ENCODE peak calls at places on chromosomes 11 and 22, in five cellular contexts. V is osteocyte, B is WTC11, T is NB4, E is Panc1. H is an unnamed sample.

GRCh38 chr22:43883012-43883661 is 8.7 kb downstream of the PNPLA5 start:
- DNase-seq in V (no peak), B (peak; percentile 78), T (peak; percentile 79), E (peak; percentile 41), H (peak; percentile 52)

GRCh38 chr11:118051611-118052461 is 25.0 kb upstream of the TMPRSS4 start:
- DNase-seq in V (peak; percentile 46), B (no peak), T (peak; percentile 48), E (no peak), H (no peak)

GRCh38 chr11:70230151-70230839 is 27.2 kb downstream of the FADD start:
- DNase-seq in V (no peak), B (no peak), T (no peak), E (no peak), H (no peak)

GRCh38 chr11:129737535-129738230 is 78.0 kb upstream of the TMEM45B start:
- DNase-seq in V (peak; percentile 48), B (no peak), T (no peak), E (no peak), H (no peak)

GRCh38 chr11:66316849-66317251 is at the start of gene CD248:
- DNase-seq in V (no peak), B (peak; percentile 59), T (peak; percentile 87), E (no peak), H (no peak)

GRCh38 chr22:49515486-49515885 is 312.2 kb downstream of the BRD1 start:
- DNase-seq in V (no peak), B (no peak), T (peak; percentile 94), E (no peak), H (no peak)

GRCh38 chr11:100932474-100933100 is 197.0 kb downstream of the PGR start:
- DNase-seq in V (no peak), B (no peak), T (peak; percentile 16), E (no peak), H (no peak)

GRCh38 chr11:2525941-2526807 is 81.4 kb downstream of the KCNQ1 start:
- DNase-seq in V (peak; percentile 80), B (peak; percentile 4), T (no peak), E (no peak), H (peak; percentile 7)

GRCh38 chr22:31678748-31679147 is 16.7 kb upstream of the PISD start:
- DNase-seq in V (no peak), B (no peak), T (no peak), E (no peak), H (no peak)

GRCh38 chr22:46432164-46433068 is 96.9 kb downstream of the TRMU start:
- DNase-seq in V (no peak), B (no peak), T (no peak), E (no peak), H (no peak)

GRCh38 chr11:66579017-66579606 is 10.7 kb upstream of the CTSF start:
- DNase-seq in V (peak; percentile 93), B (peak; percentile 88), T (peak; percentile 77), E (no peak), H (peak; percentile 81)

GRCh38 chr11:113957016-113957415 is 17.9 kb upstream of the HTR3A start:
- DNase-seq in V (no peak), B (no peak), T (no peak), E (no peak), H (no peak)

GRCh38 chr22:46287873-46288751 is 8.6 kb upstream of the GTSE1 start:
- DNase-seq in V (no peak), B (no peak), T (peak; percentile 88), E (no peak), H (no peak)

GRCh38 chr11:78840623-78841022 is 266.0 kb upstream of the NARS2 start:
- DNase-seq in V (no peak), B (no peak), T (no peak), E (no peak), H (no peak)

GRCh38 chr22:38963872-38964271 is 6.5 kb downstream of the APOBEC3A start:
- DNase-seq in V (no peak), B (no peak), T (no peak), E (no peak), H (no peak)

GRCh38 chr11:121012091-121012490 is 11.8 kb upstream of the TBCEL start:
- DNase-seq in V (no peak), B (no peak), T (no peak), E (no peak), H (no peak)

GRCh38 chr11:35145249-35145648 is 6.3 kb downstream of the CD44 start:
- DNase-seq in V (no peak), B (no peak), T (peak; percentile 74), E (no peak), H (no peak)

GRCh38 chr22:49826603-49827306 is 918 bp downstream of the BRD1 start:
- DNase-seq in V (no peak), B (no peak), T (peak; percentile 57), E (no peak), H (no peak)

GRCh38 chr11:70476669-70477068 is 78.3 kb downstream of the CTTN start:
- DNase-seq in V (no peak), B (no peak), T (no peak), E (no peak), H (no peak)

GRCh38 chr11:86688398-86689179 is 16.2 kb upstream of the ME3 start:
- DNase-seq in V (no peak), B (no peak), T (peak; percentile 36), E (no peak), H (no peak)

GRCh38 chr11:73193251-73194033 is 24.6 kb upstream of the P2RY2 start:
- DNase-seq in V (no peak), B (peak; percentile 9), T (no peak), E (no peak), H (no peak)

GRCh38 chr22:22593250-22593649 is 34.2 kb upstream of the PRAME start:
- DNase-seq in V (no peak), B (no peak), T (no peak), E (no peak), H (no peak)

GRCh38 chr11:64526795-64527194 is 64.2 kb upstream of the SLC22A12 start:
- DNase-seq in V (no peak), B (no peak), T (no peak), E (no peak), H (no peak)

DNA sequence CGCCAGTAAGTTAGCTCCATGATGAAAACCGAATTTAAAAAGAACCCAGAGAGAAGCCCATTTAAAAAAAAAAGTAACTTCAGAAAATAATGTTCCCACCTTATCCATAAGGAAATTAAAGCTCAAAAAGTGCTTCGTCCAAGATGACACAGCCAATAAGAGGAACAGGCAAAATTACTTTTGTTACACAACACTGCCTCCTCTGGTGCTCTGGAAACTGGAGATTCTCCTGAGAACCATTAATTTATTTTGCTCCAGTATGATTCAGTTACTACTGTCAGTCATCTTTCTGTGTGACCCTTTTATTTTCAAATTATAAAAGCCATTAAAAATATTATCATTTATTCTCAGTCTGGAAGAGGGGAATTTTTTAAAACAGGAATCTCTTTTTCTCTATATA is 2.0 kb downstream of the IFT27 start:
- DNase-seq in V (no peak), B (no peak), T (peak; percentile 55), E (no peak), H (no peak)
- TF ChIP-seq CTCF in V (peak; percentile 59), B (no peak), T (peak; percentile 33), E (peak; percentile 16), H (peak; percentile 45)

GRCh38 chr11:10400856-10401255 is 54.2 kb upstream of the AMPD3 start:
- DNase-seq in V (no peak), B (no peak), T (peak; percentile 42), E (no peak), H (no peak)

GRCh38 chr11:10397226-10397987 is 57.7 kb upstream of the AMPD3 start:
- DNase-seq in V (peak; percentile 48), B (no peak), T (no peak), E (no peak), H (no peak)

GRCh38 chr11:10398525-10398924 is 56.5 kb upstream of the AMPD3 start:
- DNase-seq in V (peak; percentile 71), B (no peak), T (peak; percentile 67), E (no peak), H (no peak)

GRCh38 chr11:10401696-10402392 is 53.2 kb upstream of the AMPD3 start:
- DNase-seq in V (no peak), B (no peak), T (no peak), E (no peak), H (no peak)

GRCh38 chr11:10401275-10401674 is 53.8 kb upstream of the AMPD3 start:
- DNase-seq in V (no peak), B (no peak), T (no peak), E (no peak), H (no peak)
- TF ChIP-seq CTCF in V (peak; percentile 28), B (no peak), T (no peak), E (no peak), H (no peak)

GRCh38 chr11:57460017-57460755 is at the start of gene RTN4RL2:
- DNase-seq in V (no peak), B (peak; percentile 81), T (peak; percentile 82), E (no peak), H (peak; percentile 51)
- TF ChIP-seq CTCF in V (no peak), B (peak; percentile 58), T (peak; percentile 50), E (peak; percentile 61), H (peak; percentile 53)

GRCh38 chr11:96241351-96241841 is 101.6 kb downstream of the MAML2 start:
- DNase-seq in V (no peak), B (no peak), T (peak; percentile 93), E (no peak), H (no peak)
- TF ChIP-seq CTCF in V (peak; percentile 37), B (no peak), T (peak; percentile 42), E (peak; percentile 66), H (peak; percentile 17)

GRCh38 chr22:24190566-24191208 is 9.4 kb downstream of the SUSD2 start:
- DNase-seq in V (no peak), B (no peak), T (no peak), E (no peak), H (no peak)
- TF ChIP-seq CTCF in V (no peak), B (no peak), T (no peak), E (no peak), H (no peak)

GRCh38 chr11:43358308-43358669 is 431 bp upstream of the TTC17 start:
- DNase-seq in V (no peak), B (no peak), T (no peak), E (no peak), H (no peak)

GRCh38 chr11:43354311-43354710 is 4.4 kb upstream of the TTC17 start:
- DNase-seq in V (no peak), B (no peak), T (no peak), E (no peak), H (no peak)

GRCh38 chr11:43360361-43361032 is 1.8 kb downstream of the TTC17 start:
- DNase-seq in V (no peak), B (no peak), T (peak; percentile 62), E (no peak), H (no peak)

GRCh38 chr11:43358670-43359431 is at the start of gene TTC17:
- DNase-seq in V (peak; percentile 97), B (peak; percentile 95), T (peak; percentile 96), E (no peak), H (peak; percentile 85)

DNA sequence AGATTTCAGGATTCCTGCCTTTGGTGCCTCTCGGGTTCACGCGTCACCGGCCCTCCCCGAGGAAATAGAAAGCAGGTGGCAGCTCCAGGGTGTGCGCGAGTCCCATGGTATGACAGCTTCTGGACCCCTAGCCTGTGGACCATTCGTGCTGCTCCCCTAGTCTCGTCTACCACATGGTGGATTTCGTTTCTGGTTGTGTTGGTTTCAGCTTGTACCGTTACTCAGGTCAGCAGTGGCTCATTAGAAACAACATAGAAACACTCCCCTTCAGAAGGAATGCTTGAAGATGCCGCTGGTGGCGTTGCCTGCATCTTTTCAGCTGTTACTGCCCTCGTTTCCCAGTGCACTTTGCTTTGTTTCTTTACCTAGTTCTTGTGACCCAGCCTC is 705 bp downstream of the TTC17 start:
- DNase-seq in V (no peak), B (peak; percentile 21), T (no peak), E (no peak), H (no peak)
- TF ChIP-seq CTCF in V (no peak), B (no peak), T (no peak), E (no peak), H (no peak)